ENCODE peak calls at places on chromosomes 7 and 10, in eight cellular contexts. A is coronary artery, W is caudate nucleus, Y is Peyer's patch, T is AG04450, I is suprapubic skin, L is transverse colon, B is aorta. P is an unnamed sample.

GRCh38 chr7:46934198-46934825 is 647.6 kb downstream of the TNS3 start:
- DNase-seq in A (no peak), W (no peak), Y (no peak), T (peak; percentile 23), I (no peak), L (no peak), B (no peak), P (no peak)

GRCh38 chr7:103857435-103857834 is 132.0 kb downstream of the RELN start:
- DNase-seq in A (no peak), W (no peak), Y (no peak), T (no peak), I (no peak), L (no peak), B (no peak), P (no peak)

GRCh38 chr7:97819161-97819560 is 53.0 kb downstream of the ASNS start:
- DNase-seq in A (no peak), W (no peak), Y (no peak), T (no peak), I (no peak), L (no peak), B (no peak), P (no peak)

GRCh38 chr10:49426490-49427360 is 30.8 kb upstream of the DRGX start:
- DNase-seq in A (no peak), W (no peak), Y (no peak), T (no peak), I (no peak), L (no peak), B (no peak), P (no peak)

GRCh38 chr10:123354521-123354920 is 200.3 kb downstream of the BUB3 start:
- DNase-seq in A (no peak), W (no peak), Y (no peak), T (no peak), I (no peak), L (no peak), B (no peak), P (no peak)

GRCh38 chr7:110483553-110483952 is 607.4 kb upstream of the LRRN3 start:
- DNase-seq in A (no peak), W (no peak), Y (no peak), T (no peak), I (no peak), L (no peak), B (no peak), P (no peak)

GRCh38 chr7:101924171-101924570 is 106.7 kb downstream of the CUX1 start:
- DNase-seq in A (peak; percentile 84), W (no peak), Y (peak; percentile 15), T (no peak), I (no peak), L (no peak), B (peak; percentile 85), P (no peak)

GRCh38 chr10:117449636-117450035 is 74.4 kb upstream of the PDZD8 start:
- DNase-seq in A (no peak), W (no peak), Y (no peak), T (no peak), I (no peak), L (no peak), B (no peak), P (no peak)

GRCh38 chr7:101671783-101672356 is 42.8 kb upstream of the MYL10 start:
- DNase-seq in A (no peak), W (no peak), Y (no peak), T (peak; percentile 10), I (no peak), L (no peak), B (no peak), P (no peak)

DNA sequence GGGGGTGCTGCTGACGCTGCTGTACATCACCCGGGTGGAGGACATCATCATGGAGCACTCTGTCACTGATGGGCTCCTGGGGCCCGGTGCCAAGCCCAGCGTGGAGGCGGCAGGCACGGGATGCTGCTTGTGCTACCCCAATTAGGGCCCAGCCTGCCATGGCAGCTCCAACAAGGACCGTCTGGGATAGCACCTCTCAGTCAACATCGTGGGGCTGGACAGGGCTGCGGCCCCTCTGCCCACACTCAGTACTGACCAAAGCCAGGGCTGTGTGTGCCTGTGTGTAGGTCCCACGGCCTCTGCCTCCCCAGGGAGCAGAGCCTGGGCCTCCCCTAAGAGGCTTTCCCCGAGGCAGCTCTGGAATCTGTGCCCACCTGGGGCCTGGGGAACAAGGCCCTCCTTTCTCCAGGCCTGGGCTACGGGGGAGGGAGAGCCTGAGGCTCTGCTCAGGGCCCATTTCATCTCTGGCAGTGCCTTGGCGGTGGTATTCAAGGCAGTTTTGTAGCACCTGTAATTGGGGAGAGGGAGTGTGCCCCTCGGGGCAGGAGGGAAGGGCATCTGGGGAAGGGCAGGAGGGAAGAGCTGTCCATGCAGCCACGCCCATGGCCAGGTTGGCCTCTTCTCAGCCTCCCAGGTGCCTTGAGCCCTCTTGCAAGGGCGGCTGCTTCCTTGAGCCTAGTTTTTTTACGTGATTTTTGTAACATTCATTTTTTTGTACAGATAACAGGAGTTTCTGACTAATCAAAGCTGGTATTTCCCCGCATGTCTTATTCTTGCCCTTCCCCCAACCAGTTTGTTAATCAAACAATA is 55.8 kb downstream of the TSPAN15 start:
- DNase-seq in A (no peak), W (no peak), Y (peak; percentile 51), T (no peak), I (no peak), L (no peak), B (no peak), P (no peak)
- H3K27ac ChIP-seq in A (no peak overlapping the region), W (peak overlapping the region; percentile 55), Y (no peak overlapping the region), T (no peak overlapping the region), I (no peak overlapping the region), L (peak overlapping the region; percentile 62), B (no peak overlapping the region), P (peak overlapping the region; percentile 88)

GRCh38 chr10:124609698-124610097 is 134.5 kb downstream of the FAM53B start:
- DNase-seq in A (no peak), W (no peak), Y (no peak), T (no peak), I (no peak), L (no peak), B (no peak), P (no peak)
- H3K27ac ChIP-seq in A (no peak overlapping the region), W (peak overlapping the region; percentile 27), Y (no peak overlapping the region), T (no peak overlapping the region), I (no peak overlapping the region), L (no peak overlapping the region), B (no peak overlapping the region), P (peak overlapping the region; percentile 77)

GRCh38 chr7:44918029-44918428 is 32.7 kb upstream of the PURB start:
- DNase-seq in A (no peak), W (no peak), Y (no peak), T (no peak), I (no peak), L (no peak), B (no peak), P (no peak)

GRCh38 chr7:44921607-44922350 is 36.4 kb upstream of the PURB start:
- DNase-seq in A (peak; percentile 87), W (peak; percentile 8), Y (peak; percentile 93), T (peak; percentile 24), I (peak; percentile 97), L (peak; percentile 91), B (peak; percentile 98), P (peak; percentile 93)

GRCh38 chr7:44917465-44917864 is 32.1 kb upstream of the PURB start:
- DNase-seq in A (no peak), W (no peak), Y (no peak), T (no peak), I (no peak), L (no peak), B (no peak), P (no peak)

GRCh38 chr7:44922351-44922694 is 37.0 kb upstream of the PURB start:
- DNase-seq in A (no peak), W (no peak), Y (no peak), T (no peak), I (no peak), L (no peak), B (no peak), P (no peak)

DNA sequence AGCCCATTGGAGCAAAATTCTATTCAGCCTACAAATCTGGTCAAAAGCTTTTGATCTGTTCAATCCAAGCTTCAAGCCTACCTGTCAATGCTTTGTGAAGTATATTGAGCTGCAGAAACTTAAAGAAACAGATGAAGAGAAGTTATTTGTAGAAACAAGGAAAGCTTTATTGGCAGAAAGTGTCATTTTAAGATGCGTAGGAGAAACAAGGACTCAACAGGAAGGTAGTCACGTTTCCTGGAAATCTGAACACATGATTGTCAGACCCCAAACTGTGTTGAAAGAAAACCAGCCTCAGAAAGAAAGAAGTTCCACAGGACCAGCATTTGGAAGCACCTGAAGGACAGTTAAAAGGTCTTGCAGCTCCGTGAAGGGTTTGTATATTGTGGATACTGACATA is 34.8 kb upstream of the PURB start:
- DNase-seq in A (no peak), W (no peak), Y (no peak), T (no peak), I (no peak), L (no peak), B (no peak), P (no peak)
- H3K27ac ChIP-seq in A (no peak overlapping the region), W (no peak overlapping the region), Y (no peak overlapping the region), T (no peak overlapping the region), I (no peak overlapping the region), L (no peak overlapping the region), B (no peak overlapping the region), P (no peak overlapping the region)

GRCh38 chr7:157299317-157299612 is 37.5 kb upstream of the DNAJB6 start:
- DNase-seq in A (no peak), W (no peak), Y (no peak), T (no peak), I (no peak), L (no peak), B (no peak), P (no peak)

GRCh38 chr7:157299613-157300405 is 37.0 kb upstream of the DNAJB6 start:
- DNase-seq in A (no peak), W (no peak), Y (no peak), T (no peak), I (no peak), L (no peak), B (no peak), P (no peak)

GRCh38 chr7:157297071-157297638 is 39.6 kb upstream of the DNAJB6 start:
- DNase-seq in A (no peak), W (no peak), Y (no peak), T (no peak), I (no peak), L (no peak), B (no peak), P (no peak)

GRCh38 chr7:157302314-157302711 is 34.5 kb upstream of the DNAJB6 start:
- DNase-seq in A (no peak), W (no peak), Y (no peak), T (no peak), I (no peak), L (peak; percentile 67), B (peak; percentile 81), P (peak; percentile 29)

DNA sequence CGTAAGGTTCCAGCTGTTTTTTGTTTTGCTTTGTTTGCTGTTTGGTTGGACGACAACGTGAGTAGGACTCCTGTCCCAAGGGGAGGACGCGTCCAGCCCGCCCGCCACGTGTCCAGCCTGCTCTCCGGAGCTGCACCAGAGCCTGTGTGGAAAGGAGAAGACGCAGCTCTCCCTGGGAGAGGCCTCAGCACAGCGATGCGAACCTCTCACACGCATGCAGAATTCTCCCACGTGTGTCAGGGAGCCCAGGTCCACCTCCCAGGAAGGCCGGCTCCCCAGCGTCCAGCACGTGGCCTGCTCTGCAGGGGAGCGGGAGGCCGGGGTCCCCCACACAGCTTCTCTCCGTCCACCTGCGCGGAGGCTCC is 36.4 kb upstream of the DNAJB6 start:
- DNase-seq in A (no peak), W (no peak), Y (no peak), T (no peak), I (no peak), L (no peak), B (no peak), P (no peak)
- H3K27ac ChIP-seq in A (no peak overlapping the region), W (no peak overlapping the region), Y (no peak overlapping the region), T (no peak overlapping the region), I (peak overlapping the region; percentile 72), L (no peak overlapping the region), B (no peak overlapping the region), P (no peak overlapping the region)

GRCh38 chr7:607938-608337 is 88.3 kb upstream of the PDGFA start:
- DNase-seq in A (peak; percentile 67), W (no peak), Y (no peak), T (no peak), I (no peak), L (no peak), B (peak; percentile 70), P (no peak)
- H3K27ac ChIP-seq in A (peak overlapping the region; percentile 28), W (no peak overlapping the region), Y (no peak overlapping the region), T (no peak overlapping the region), I (no peak overlapping the region), L (peak overlapping the region; percentile 16), B (no peak overlapping the region), P (no peak overlapping the region)